ENCODE peak calls at places on chromosomes 11 and 22, in six cellular contexts. M is A549, D is IMR-90, E is gastrocnemius medialis, A is transverse colon, N is Peyer's patch. V is an unnamed sample.

GRCh38 chr11:14347991-14348390 is 11.0 kb downstream of the RRAS2 start:
- DNase-seq in M (no peak), D (no peak), E (no peak), A (no peak), N (no peak), V (no peak)

GRCh38 chr22:20865869-20866445 is 7.2 kb downstream of the SNAP29 start:
- DNase-seq in M (no peak), D (no peak), E (no peak), A (no peak), N (no peak), V (no peak)

GRCh38 chr11:33633251-33634003 is 67.2 kb downstream of the C11orf91 start:
- DNase-seq in M (peak), D (peak), E (no peak), A (peak), N (no peak), V (no peak)

GRCh38 chr11:120131941-120132644 is 5.8 kb downstream of the TRIM29 start:
- DNase-seq in M (no peak), D (no peak), E (no peak), A (peak), N (peak), V (no peak)

GRCh38 chr11:101862410-101863233 is 52.2 kb upstream of the CEP126 start:
- DNase-seq in M (peak), D (peak), E (no peak), A (peak), N (peak), V (peak)

GRCh38 chr22:44743804-44744211 is 8.6 kb upstream of the ARHGAP8 start:
- DNase-seq in M (no peak), D (peak), E (no peak), A (no peak), N (no peak), V (no peak)

GRCh38 chr11:93967944-93968343 is 53.2 kb upstream of the HEPHL1 start:
- DNase-seq in M (no peak), D (no peak), E (no peak), A (no peak), N (no peak), V (no peak)

GRCh38 chr22:41603873-41604332 is 14.3 kb upstream of the PMM1 start:
- DNase-seq in M (no peak), D (no peak), E (no peak), A (no peak), N (peak), V (no peak)

GRCh38 chr11:2363816-2364370 is 13.2 kb upstream of the CD81 start:
- DNase-seq in M (no peak), D (no peak), E (no peak), A (no peak), N (no peak), V (no peak)

DNA sequence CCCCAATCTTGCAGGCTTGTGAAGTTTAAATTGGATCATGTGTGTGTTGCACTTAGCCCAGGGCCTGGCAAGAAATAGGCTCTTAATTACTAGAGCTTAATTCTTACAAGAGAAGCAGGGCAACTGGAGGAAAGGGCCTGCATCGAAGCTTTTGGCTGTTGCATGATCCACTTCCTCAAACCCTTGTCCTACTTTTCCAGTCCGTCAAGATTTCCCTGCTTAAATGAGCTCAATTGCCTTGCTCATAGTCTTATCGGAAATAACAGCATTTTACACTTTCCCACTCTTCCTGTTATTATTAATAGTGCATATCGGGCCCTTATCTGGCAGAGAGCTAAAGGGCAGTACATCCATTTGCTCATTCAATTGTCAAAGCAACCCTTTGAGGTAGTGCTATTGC is 18.1 kb downstream of the DTX4 start:
- DNase-seq in M (no peak), D (no peak), E (no peak), A (no peak), N (no peak), V (no peak)
- H3K4me3 ChIP-seq in M (no peak), D (no peak), E (no peak), A (no peak), N (no peak), V (no peak)

DNA sequence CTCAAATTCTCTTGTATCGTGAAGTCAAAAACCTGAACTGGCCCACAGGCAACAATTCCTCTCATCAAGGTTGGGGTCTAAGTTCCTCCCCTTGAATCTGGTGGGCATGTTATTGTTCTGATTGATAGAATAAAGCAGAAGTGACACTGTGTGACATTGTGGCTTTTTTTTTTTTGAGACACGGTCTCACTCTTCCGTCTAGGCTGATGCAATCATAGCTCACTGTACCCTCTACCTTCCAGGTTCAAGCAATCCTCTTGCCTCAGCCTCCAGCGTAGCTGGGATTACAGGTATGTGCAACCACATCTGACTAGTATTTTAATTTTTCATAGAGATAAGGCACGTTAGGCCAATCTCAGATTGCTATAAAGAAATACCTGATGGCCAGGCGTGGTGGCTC is 8.9 kb upstream of the PELI3 start:
- DNase-seq in M (no peak), D (no peak), E (no peak), A (no peak), N (no peak), V (no peak)
- TF ChIP-seq POLR2A in M (no peak), D (no peak), E (no peak), A (no peak), N (no peak), V (no peak)

GRCh38 chr11:8268530-8269461 is 5.1 kb upstream of the LMO1 start:
- DNase-seq in M (no peak), D (no peak), E (no peak), A (no peak), N (peak), V (no peak)
- H3K4me3 ChIP-seq in M (peak), D (no peak), E (peak), A (peak), N (peak), V (peak)

DNA sequence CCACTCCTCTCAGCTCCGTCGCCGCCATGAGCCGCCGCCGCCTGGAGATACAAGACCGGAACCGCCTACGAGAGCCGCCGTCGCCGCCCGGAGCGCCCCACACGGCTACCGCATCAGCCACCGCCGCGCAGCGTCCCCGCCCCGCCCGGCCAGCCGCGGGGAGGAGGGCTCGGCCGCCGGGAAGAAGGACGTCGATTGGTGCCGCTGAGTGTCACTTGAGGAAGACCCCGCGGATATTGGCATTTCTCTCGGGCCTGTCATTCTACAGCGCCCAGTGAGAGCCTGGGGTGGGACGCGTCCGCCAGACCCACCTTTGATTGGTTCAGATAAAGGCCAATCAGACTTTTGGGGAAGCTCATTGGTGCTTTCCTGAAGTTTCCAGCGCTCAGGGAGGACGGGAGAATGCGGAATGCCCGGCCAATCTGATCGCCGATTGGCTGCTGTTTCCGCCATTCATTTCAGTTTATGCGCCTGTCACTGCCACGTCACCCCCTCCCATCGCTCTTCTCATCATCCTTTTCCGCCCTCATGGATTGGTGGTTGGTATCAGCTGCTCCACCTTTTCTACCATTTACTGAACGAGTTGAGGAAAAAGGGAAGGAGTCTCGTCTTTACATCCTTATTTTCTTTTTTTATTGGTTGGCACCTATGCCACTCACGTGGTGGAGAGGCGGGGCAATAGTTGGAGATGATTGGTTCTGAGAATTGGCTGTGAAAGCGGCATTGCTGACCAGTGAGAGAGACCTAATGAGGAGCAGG is at the start of gene OSBP:
- DNase-seq in M (peak), D (peak), E (peak), A (peak), N (peak), V (peak)
- TF ChIP-seq POLR2A in M (peak), D (peak), E (peak), A (peak), N (peak), V (no peak)

GRCh38 chr22:46575915-46576555 is 38.6 kb upstream of the CELSR1 start:
- DNase-seq in M (no peak), D (no peak), E (no peak), A (peak), N (peak), V (no peak)
- H3K4me3 ChIP-seq in M (peak), D (peak), E (peak), A (peak), N (peak), V (peak)

GRCh38 chr11:117664897-117665296 is 132.1 kb downstream of the DSCAML1 start:
- DNase-seq in M (no peak), D (no peak), E (no peak), A (peak), N (peak), V (no peak)
- TF ChIP-seq POLR2A in M (no peak), D (no peak), E (no peak), A (no peak), N (no peak), V (no peak)

GRCh38 chr11:64872790-64873488 is 5.5 kb downstream of the EHD1 start:
- DNase-seq in M (no peak), D (no peak), E (no peak), A (peak), N (peak), V (no peak)

GRCh38 chr11:64868904-64869570 is 9.4 kb downstream of the EHD1 start:
- DNase-seq in M (peak), D (peak), E (no peak), A (no peak), N (no peak), V (no peak)

GRCh38 chr11:64869571-64870175 is 8.7 kb downstream of the EHD1 start:
- DNase-seq in M (no peak), D (no peak), E (no peak), A (no peak), N (no peak), V (no peak)

GRCh38 chr11:64870176-64870892 is 8.1 kb downstream of the EHD1 start:
- DNase-seq in M (no peak), D (peak), E (no peak), A (peak), N (no peak), V (no peak)

GRCh38 chr11:64870893-64871849 is 7.2 kb downstream of the EHD1 start:
- DNase-seq in M (no peak), D (no peak), E (no peak), A (peak), N (no peak), V (no peak)
- H3K4me3 ChIP-seq in M (no peak), D (no peak), E (peak), A (no peak), N (peak), V (no peak)

GRCh38 chr22:46085831-46086576 is 64.3 kb upstream of the PPARA start:
- DNase-seq in M (peak), D (no peak), E (no peak), A (peak), N (peak), V (no peak)
- TF ChIP-seq POLR2A in M (no peak), D (no peak), E (no peak), A (no peak), N (no peak), V (no peak)

DNA sequence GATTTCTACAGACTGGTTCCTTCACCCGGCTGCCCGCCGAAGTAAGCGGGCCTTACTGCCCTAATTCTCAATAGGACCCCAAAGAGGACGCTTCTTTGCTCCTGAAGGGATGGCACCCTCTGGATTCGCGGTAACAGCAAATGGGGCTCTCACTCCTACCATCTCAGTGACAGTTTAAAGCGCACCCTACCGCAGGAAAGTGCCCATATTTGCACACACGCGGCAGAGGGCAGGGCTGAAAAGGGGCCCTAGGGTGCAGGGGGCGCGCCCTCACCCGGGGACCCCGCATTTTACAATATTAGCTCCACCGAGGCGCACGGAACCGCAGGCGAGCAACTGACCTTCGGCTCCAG is 974 bp upstream of the UPB1 start:
- DNase-seq in M (no peak), D (no peak), E (no peak), A (no peak), N (no peak), V (no peak)
- H3K4me3 ChIP-seq in M (no peak), D (no peak), E (peak), A (peak), N (peak), V (peak)

V was measured in testis.